ENCODE peak calls at places on chromosome 6, in eight cellular contexts. A, M, X, W, C, Z, V and F are unnamed samples.
A peak's percentile ranks its signal among the peaks of the same experiment; 100 is the strongest.

GRCh38 chr6:47787620-47788497 is 6.0 kb downstream of the OPN5 start:
- DNase-seq in Z (peak; percentile 18), A (peak; percentile 5), M (no peak), X (peak; percentile 66), W (peak; percentile 41), V (peak; percentile 14), C (peak; percentile 30), F (peak; percentile 51)

GRCh38 chr6:110529355-110529754 is 52.9 kb upstream of the SLC22A16 start:
- DNase-seq in W (no peak), C (peak; percentile 7), Z (no peak), X (peak; percentile 86), A (no peak), V (no peak), M (no peak), F (no peak)

GRCh38 chr6:17556014-17556413 is 44.1 kb upstream of the FAM8A1 start:
- DNase-seq in A (no peak), C (no peak), W (no peak), X (no peak), M (no peak), V (no peak), Z (no peak), F (no peak)

GRCh38 chr6:111038534-111039252 is 48.6 kb upstream of the SLC16A10 start:
- DNase-seq in V (no peak), A (no peak), X (no peak), Z (no peak), W (no peak), C (no peak), M (peak; percentile 81), F (no peak)

GRCh38 chr6:150243620-150244314 is 100.9 kb downstream of the PPP1R14C start:
- DNase-seq in M (no peak), V (no peak), A (no peak), Z (no peak), W (no peak), X (no peak), C (no peak), F (no peak)

GRCh38 chr6:131979515-131980337 is 28.6 kb upstream of the CCN2 start:
- DNase-seq in C (no peak), Z (no peak), M (no peak), V (no peak), W (no peak), A (no peak), X (peak; percentile 71), F (no peak)

GRCh38 chr6:39273394-39273793 is 40.8 kb downstream of the KCNK17 start:
- DNase-seq in W (no peak), M (no peak), C (no peak), Z (no peak), X (no peak), A (no peak), V (no peak), F (no peak)

GRCh38 chr6:153038378-153038777 is 35.9 kb upstream of the MTRF1L start:
- DNase-seq in M (no peak), A (no peak), X (peak; percentile 84), W (no peak), C (peak; percentile 7), Z (no peak), V (no peak), F (no peak)

GRCh38 chr6:107843400-107843799 is 19.3 kb upstream of the SCML4 start:
- DNase-seq in C (no peak), V (no peak), X (no peak), W (no peak), M (no peak), A (no peak), Z (no peak), F (no peak)

GRCh38 chr6:33965766-33966165 is 162.0 kb upstream of the MLN start:
- DNase-seq in W (no peak), X (no peak), M (no peak), V (no peak), A (no peak), Z (no peak), C (no peak), F (no peak)

GRCh38 chr6:140062042-140063041 is 687.9 kb upstream of the CITED2 start:
- DNase-seq in W (peak; percentile 58), Z (no peak), V (no peak), X (peak; percentile 98), A (no peak), C (no peak), M (no peak), F (no peak)

GRCh38 chr6:90003069-90003800 is 109.0 kb downstream of the GJA10 start:
- DNase-seq in W (no peak), X (no peak), C (no peak), V (no peak), Z (no peak), M (no peak), A (no peak), F (no peak)